ENCODE peak calls at places on chromosomes 3 and 15, in six cellular contexts. One of them, this sample, is unnamed.

GRCh38 chr3:10360478-10360877 is 39.6 kb upstream of the SEC13 start:
- DNase-seq in fibroblast of lung: no peak
- DNase-seq in lung: no peak
- DNase-seq in HCT116: no peak
- DNase-seq in right cardiac atrium: no peak
- DNase-seq in right lobe of liver: no peak
- DNase-seq in this sample: no peak

GRCh38 chr3:43879166-43879565 is 188.4 kb downstream of the ABHD5 start:
- DNase-seq in right cardiac atrium: no peak
- DNase-seq in HCT116: peak; percentile 58
- DNase-seq in fibroblast of lung: no peak
- DNase-seq in right lobe of liver: no peak
- DNase-seq in lung: no peak
- DNase-seq in this sample: no peak

GRCh38 chr3:148975277-148975676 is 16.1 kb upstream of the GYG1 start:
- DNase-seq in right cardiac atrium: peak; percentile 75
- DNase-seq in lung: no peak
- DNase-seq in HCT116: no peak
- DNase-seq in right lobe of liver: peak; percentile 83
- DNase-seq in fibroblast of lung: peak; percentile 57
- DNase-seq in this sample: no peak

GRCh38 chr3:54853573-54854404 is 74.1 kb downstream of the LRTM1 start:
- DNase-seq in right lobe of liver: peak; percentile 76
- DNase-seq in HCT116: no peak
- DNase-seq in lung: peak; percentile 66
- DNase-seq in right cardiac atrium: peak; percentile 89
- DNase-seq in fibroblast of lung: peak; percentile 70
- DNase-seq in this sample: peak; percentile 87

GRCh38 chr3:176354843-176355242 is 842.4 kb downstream of the TBL1XR1 start:
- DNase-seq in right cardiac atrium: no peak
- DNase-seq in right lobe of liver: no peak
- DNase-seq in lung: no peak
- DNase-seq in HCT116: no peak
- DNase-seq in fibroblast of lung: no peak
- DNase-seq in this sample: no peak

GRCh38 chr3:182212479-182213076 is 500.9 kb downstream of the SOX2 start:
- DNase-seq in HCT116: peak; percentile 98
- DNase-seq in right cardiac atrium: no peak
- DNase-seq in right lobe of liver: no peak
- DNase-seq in fibroblast of lung: peak; percentile 85
- DNase-seq in lung: peak; percentile 65
- DNase-seq in this sample: no peak

GRCh38 chr15:31277335-31278055 is 49.1 kb upstream of the KLF13 start:
- DNase-seq in HCT116: no peak
- DNase-seq in right cardiac atrium: no peak
- DNase-seq in fibroblast of lung: no peak
- DNase-seq in right lobe of liver: peak; percentile 35
- DNase-seq in lung: no peak
- DNase-seq in this sample: peak; percentile 67

GRCh38 chr3:129558772-129559564 is 16.0 kb downstream of the H1-8 start:
- DNase-seq in fibroblast of lung: peak; percentile 73
- DNase-seq in lung: no peak
- DNase-seq in right cardiac atrium: peak; percentile 71
- DNase-seq in right lobe of liver: no peak
- DNase-seq in HCT116: no peak
- DNase-seq in this sample: peak; percentile 78

GRCh38 chr3:38984731-38985130 is 67.0 kb downstream of the SCN11A start:
- DNase-seq in HCT116: no peak
- DNase-seq in lung: no peak
- DNase-seq in fibroblast of lung: no peak
- DNase-seq in right lobe of liver: no peak
- DNase-seq in right cardiac atrium: no peak
- DNase-seq in this sample: no peak

GRCh38 chr15:35246376-35246965 is 161.4 kb upstream of the NANOGP8 start:
- DNase-seq in fibroblast of lung: no peak
- DNase-seq in HCT116: no peak
- DNase-seq in right lobe of liver: no peak
- DNase-seq in right cardiac atrium: no peak
- DNase-seq in lung: no peak
- DNase-seq in this sample: no peak

GRCh38 chr3:155382396-155383042 is 89.0 kb upstream of the STRIT1 start:
- DNase-seq in right lobe of liver: peak; percentile 75
- DNase-seq in fibroblast of lung: peak; percentile 66
- DNase-seq in right cardiac atrium: peak; percentile 90
- DNase-seq in HCT116: peak; percentile 63
- DNase-seq in lung: peak; percentile 72
- DNase-seq in this sample: no peak

GRCh38 chr15:56042523-56042922 is 49.1 kb upstream of the NEDD4 start:
- DNase-seq in right lobe of liver: no peak
- DNase-seq in lung: no peak
- DNase-seq in HCT116: no peak
- DNase-seq in fibroblast of lung: no peak
- DNase-seq in right cardiac atrium: no peak
- DNase-seq in this sample: no peak

GRCh38 chr3:5002174-5002870 is 23.1 kb downstream of the BHLHE40 start:
- DNase-seq in right cardiac atrium: no peak
- DNase-seq in lung: no peak
- DNase-seq in HCT116: no peak
- DNase-seq in right lobe of liver: no peak
- DNase-seq in fibroblast of lung: no peak
- DNase-seq in this sample: no peak

GRCh38 chr15:26503998-26504397 is 268.9 kb downstream of the GABRB3 start:
- DNase-seq in lung: no peak
- DNase-seq in HCT116: no peak
- DNase-seq in right cardiac atrium: no peak
- DNase-seq in fibroblast of lung: no peak
- DNase-seq in right lobe of liver: no peak
- DNase-seq in this sample: no peak

GRCh38 chr3:123201223-123201556 is 553 bp upstream of the SEC22A start:
- DNase-seq in lung: no peak
- DNase-seq in fibroblast of lung: peak; percentile 3
- DNase-seq in HCT116: no peak
- DNase-seq in right cardiac atrium: no peak
- DNase-seq in right lobe of liver: no peak
- DNase-seq in this sample: no peak

GRCh38 chr15:73897441-73898261 is 24.3 kb downstream of the TBC1D21 start:
- DNase-seq in right lobe of liver: peak; percentile 66
- DNase-seq in fibroblast of lung: peak; percentile 75
- DNase-seq in right cardiac atrium: peak; percentile 71
- DNase-seq in lung: no peak
- DNase-seq in HCT116: peak; percentile 37
- DNase-seq in this sample: peak; percentile 88

GRCh38 chr3:12181806-12182205 is 23.1 kb upstream of the TIMP4 start:
- DNase-seq in right lobe of liver: no peak
- DNase-seq in fibroblast of lung: no peak
- DNase-seq in HCT116: no peak
- DNase-seq in lung: no peak
- DNase-seq in right cardiac atrium: no peak
- DNase-seq in this sample: no peak

GRCh38 chr15:26095710-26096330 is 232.7 kb upstream of the ATP10A start:
- DNase-seq in right lobe of liver: no peak
- DNase-seq in lung: no peak
- DNase-seq in right cardiac atrium: no peak
- DNase-seq in fibroblast of lung: no peak
- DNase-seq in HCT116: no peak
- DNase-seq in this sample: no peak

GRCh38 chr3:43231276-43232000 is 54.9 kb upstream of the SNRK start:
- DNase-seq in lung: no peak
- DNase-seq in HCT116: no peak
- DNase-seq in right lobe of liver: no peak
- DNase-seq in right cardiac atrium: no peak
- DNase-seq in fibroblast of lung: peak; percentile 8
- DNase-seq in this sample: no peak

GRCh38 chr15:29055876-29056275 is 170.1 kb downstream of the APBA2 start:
- DNase-seq in lung: no peak
- DNase-seq in fibroblast of lung: no peak
- DNase-seq in right cardiac atrium: no peak
- DNase-seq in HCT116: no peak
- DNase-seq in right lobe of liver: no peak
- DNase-seq in this sample: peak; percentile 15

GRCh38 chr15:25478313-25478712 is 39.5 kb upstream of the UBE3A start:
- DNase-seq in HCT116: no peak
- DNase-seq in right cardiac atrium: no peak
- DNase-seq in fibroblast of lung: no peak
- DNase-seq in lung: no peak
- DNase-seq in right lobe of liver: no peak
- DNase-seq in this sample: no peak

GRCh38 chr15:61861962-61862361 is 198.3 kb downstream of the VPS13C start:
- DNase-seq in right lobe of liver: no peak
- DNase-seq in HCT116: no peak
- DNase-seq in fibroblast of lung: no peak
- DNase-seq in right cardiac atrium: no peak
- DNase-seq in lung: no peak
- DNase-seq in this sample: no peak

GRCh38 chr3:182954553-182954952 is 25.8 kb downstream of the DCUN1D1 start:
- DNase-seq in lung: no peak
- DNase-seq in fibroblast of lung: no peak
- DNase-seq in right cardiac atrium: no peak
- DNase-seq in right lobe of liver: no peak
- DNase-seq in HCT116: no peak
- DNase-seq in this sample: no peak

GRCh38 chr3:48695113-48695753 is 9.5 kb upstream of the NCKIPSD start:
- DNase-seq in right lobe of liver: no peak
- DNase-seq in right cardiac atrium: peak; percentile 83
- DNase-seq in HCT116: no peak
- DNase-seq in fibroblast of lung: peak; percentile 62
- DNase-seq in lung: no peak
- DNase-seq in this sample: peak; percentile 66

GRCh38 chr15:38991126-38991525 is 426.5 kb upstream of the RASGRP1 start:
- DNase-seq in right lobe of liver: no peak
- DNase-seq in fibroblast of lung: peak; percentile 68
- DNase-seq in right cardiac atrium: no peak
- DNase-seq in HCT116: peak; percentile 8
- DNase-seq in lung: no peak
- DNase-seq in this sample: no peak

GRCh38 chr15:93072011-93072410 is 17.0 kb downstream of the RGMA start:
- DNase-seq in fibroblast of lung: peak; percentile 66
- DNase-seq in lung: no peak
- DNase-seq in right lobe of liver: no peak
- DNase-seq in right cardiac atrium: no peak
- DNase-seq in HCT116: no peak
- DNase-seq in this sample: no peak
- H3K27me3 ChIP-seq in fibroblast of lung: peaks cover 16% of the 10 kb centered on the region
- H3K27me3 ChIP-seq in lung: no peaks in the 10 kb centered on the region
- H3K27me3 ChIP-seq in right lobe of liver: no peaks in the 10 kb centered on the region
- H3K27me3 ChIP-seq in right cardiac atrium: no peaks in the 10 kb centered on the region
- H3K27me3 ChIP-seq in HCT116: no peaks in the 10 kb centered on the region
- H3K27me3 ChIP-seq in this sample: peaks cover 31% of the 10 kb centered on the region

GRCh38 chr3:52682016-52682415 is 3.7 kb downstream of the PBRM1 start:
- DNase-seq in HCT116: peak; percentile 38
- DNase-seq in fibroblast of lung: peak; percentile 94
- DNase-seq in lung: peak; percentile 39
- DNase-seq in right cardiac atrium: no peak
- DNase-seq in right lobe of liver: peak; percentile 79
- DNase-seq in this sample: no peak

GRCh38 chr3:52683611-52684010 is 2.1 kb downstream of the PBRM1 start:
- DNase-seq in right cardiac atrium: peak; percentile 64
- DNase-seq in right lobe of liver: peak; percentile 66
- DNase-seq in HCT116: no peak
- DNase-seq in lung: peak; percentile 70
- DNase-seq in fibroblast of lung: peak; percentile 63
- DNase-seq in this sample: no peak

GRCh38 chr3:52685285-52685704 is 418 bp downstream of the PBRM1 start:
- DNase-seq in HCT116: peak; percentile 35
- DNase-seq in fibroblast of lung: no peak
- DNase-seq in lung: peak; percentile 74
- DNase-seq in right lobe of liver: peak; percentile 90
- DNase-seq in right cardiac atrium: peak; percentile 91
- DNase-seq in this sample: peak; percentile 95

GRCh38 chr3:52685705-52686691 is at the start of the genes GNL3 and PBRM1:
- DNase-seq in lung: peak; percentile 92
- DNase-seq in HCT116: peak; percentile 91
- DNase-seq in right cardiac atrium: peak; percentile 97
- DNase-seq in fibroblast of lung: peak; percentile 96
- DNase-seq in right lobe of liver: peak; percentile 94
- DNase-seq in this sample: peak; percentile 98

DNA sequence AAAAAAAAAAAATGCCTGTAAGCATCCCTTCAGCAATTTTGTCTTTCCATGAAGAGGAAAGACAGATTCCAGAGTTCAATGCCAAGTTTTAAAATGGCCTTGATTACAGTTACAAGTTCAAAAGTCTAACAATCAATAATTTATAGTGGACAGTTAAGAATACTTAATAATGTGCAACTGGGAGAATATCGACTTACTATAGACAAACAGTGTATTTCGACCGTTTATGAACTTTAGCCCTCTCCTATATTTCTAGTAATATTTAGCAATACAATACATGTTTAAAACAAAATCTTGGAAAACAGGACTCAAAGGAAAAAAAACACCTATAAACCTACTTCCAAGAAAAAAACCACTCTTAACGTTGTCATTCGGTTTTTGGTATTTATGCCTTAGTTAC is 1.5 kb downstream of the PBRM1 start:
- DNase-seq in fibroblast of lung: no peak
- DNase-seq in right cardiac atrium: no peak
- DNase-seq in right lobe of liver: no peak
- DNase-seq in lung: no peak
- DNase-seq in HCT116: no peak
- DNase-seq in this sample: no peak
- H3K4me1 ChIP-seq in fibroblast of lung: peaks cover 19% of the 10 kb centered on the region
- H3K4me1 ChIP-seq in right cardiac atrium: peaks cover 2% of the 10 kb centered on the region
- H3K4me1 ChIP-seq in right lobe of liver: peaks cover 51% of the 10 kb centered on the region
- H3K4me1 ChIP-seq in lung: peaks cover 18% of the 10 kb centered on the region
- H3K4me1 ChIP-seq in HCT116: peaks cover 29% of the 10 kb centered on the region
- H3K4me1 ChIP-seq in this sample: peaks cover 82% of the 10 kb centered on the region

GRCh38 chr3:138949445-138950005 is 2.5 kb downstream of the FOXL2NB start:
- DNase-seq in lung: no peak
- DNase-seq in HCT116: no peak
- DNase-seq in fibroblast of lung: no peak
- DNase-seq in right lobe of liver: no peak
- DNase-seq in right cardiac atrium: no peak
- DNase-seq in this sample: no peak
- H3K27me3 ChIP-seq in lung: no peaks in the 10 kb centered on the region
- H3K27me3 ChIP-seq in HCT116: no peaks in the 10 kb centered on the region
- H3K27me3 ChIP-seq in fibroblast of lung: peaks cover 77% of the 10 kb centered on the region
- H3K27me3 ChIP-seq in right lobe of liver: peaks cover 14% of the 10 kb centered on the region
- H3K27me3 ChIP-seq in right cardiac atrium: peaks cover 2% of the 10 kb centered on the region
- H3K27me3 ChIP-seq in this sample: peaks cover 100% of the 10 kb centered on the region

GRCh38 chr3:157131861-157132260 is 28.1 kb downstream of the CCNL1 start:
- DNase-seq in right lobe of liver: no peak
- DNase-seq in fibroblast of lung: no peak
- DNase-seq in right cardiac atrium: no peak
- DNase-seq in HCT116: no peak
- DNase-seq in lung: no peak
- DNase-seq in this sample: no peak

GRCh38 chr3:157130138-157130880 is 29.6 kb downstream of the CCNL1 start:
- DNase-seq in right lobe of liver: no peak
- DNase-seq in lung: peak; percentile 51
- DNase-seq in right cardiac atrium: peak; percentile 81
- DNase-seq in HCT116: peak; percentile 80
- DNase-seq in fibroblast of lung: peak; percentile 76
- DNase-seq in this sample: peak; percentile 78

GRCh38 chr3:157129782-157130137 is 30.2 kb downstream of the CCNL1 start:
- DNase-seq in right lobe of liver: no peak
- DNase-seq in fibroblast of lung: no peak
- DNase-seq in HCT116: peak; percentile 74
- DNase-seq in right cardiac atrium: peak; percentile 37
- DNase-seq in lung: no peak
- DNase-seq in this sample: no peak

GRCh38 chr3:157132341-157132740 is 27.6 kb downstream of the CCNL1 start:
- DNase-seq in lung: no peak
- DNase-seq in right cardiac atrium: no peak
- DNase-seq in fibroblast of lung: no peak
- DNase-seq in HCT116: no peak
- DNase-seq in right lobe of liver: no peak
- DNase-seq in this sample: no peak

GRCh38 chr3:157130881-157131251 is 29.1 kb downstream of the CCNL1 start:
- DNase-seq in right cardiac atrium: peak; percentile 68
- DNase-seq in fibroblast of lung: no peak
- DNase-seq in HCT116: no peak
- DNase-seq in lung: no peak
- DNase-seq in right lobe of liver: no peak
- DNase-seq in this sample: no peak
- H3K4me1 ChIP-seq in right cardiac atrium: peaks cover 37% of the 10 kb centered on the region
- H3K4me1 ChIP-seq in fibroblast of lung: peaks cover 12% of the 10 kb centered on the region
- H3K4me1 ChIP-seq in HCT116: peaks cover 87% of the 10 kb centered on the region
- H3K4me1 ChIP-seq in lung: peaks cover 6% of the 10 kb centered on the region
- H3K4me1 ChIP-seq in right lobe of liver: peaks cover 63% of the 10 kb centered on the region
- H3K4me1 ChIP-seq in this sample: peaks cover 67% of the 10 kb centered on the region

This sample was measured in spleen.